ENCODE peak calls at places on chromosomes 16 and 17, in six cellular contexts. B is PC-9, I is hepatocyte, R is GM23248, C is PC-3, W is OCI-LY7. S is an unnamed sample. For H3K9me2, the result is how much of the 10 kb centered on the place peaks cover.

GRCh38 chr16:72168365-72168764 is 3.6 kb downstream of the PMFBP1 start:
- DNase-seq in C (no peak), W (no peak), R (no peak), I (no peak), B (no peak), S (no peak)

GRCh38 chr17:80270836-80271235 is 10.2 kb downstream of the RNF213 start:
- DNase-seq in R (peak), I (no peak), B (peak), C (peak), W (peak), S (peak)

GRCh38 chr17:70736375-70736957 is 567.1 kb downstream of the KCNJ2 start:
- DNase-seq in R (no peak), W (no peak), B (no peak), I (no peak), C (no peak), S (no peak)

GRCh38 chr16:680967-681745 is 946 bp downstream of the STUB1 start:
- DNase-seq in C (peak), I (peak), R (peak), W (peak), B (no peak), S (peak)

GRCh38 chr16:48959204-48959603 is 322.4 kb downstream of the CBLN1 start:
- DNase-seq in B (no peak), R (no peak), C (no peak), W (no peak), I (no peak), S (no peak)

GRCh38 chr16:85465328-85466307 is 147.5 kb upstream of the GSE1 start:
- DNase-seq in B (peak), R (peak), C (peak), I (peak), W (no peak), S (no peak)

GRCh38 chr17:43645765-43646481 is 15.8 kb downstream of the MEOX1 start:
- DNase-seq in B (no peak), I (peak), R (peak), C (peak), W (no peak), S (peak)

GRCh38 chr16:53775821-53776431 is 72.0 kb downstream of the FTO start:
- DNase-seq in B (peak), W (no peak), C (peak), R (peak), I (peak), S (peak)

GRCh38 chr16:78535098-78535497 is 435.6 kb downstream of the WWOX start:
- DNase-seq in R (no peak), C (no peak), B (no peak), I (no peak), W (no peak), S (no peak)

GRCh38 chr16:72099377-72099818 is 5.8 kb downstream of the DHX38 start:
- DNase-seq in R (peak), C (peak), W (peak), I (peak), B (peak), S (peak)

GRCh38 chr17:3447625-3448024 is 14.0 kb upstream of the OR1E2 start:
- DNase-seq in R (peak), I (peak), W (peak), C (peak), B (no peak), S (peak)

GRCh38 chr16:72612271-72612670 is 435.7 kb downstream of the ZFHX3 start:
- DNase-seq in R (peak), C (no peak), W (no peak), I (peak), B (no peak), S (no peak)

GRCh38 chr17:17205368-17206148 is 575 bp downstream of the PLD6 start:
- DNase-seq in B (peak), W (no peak), C (peak), I (no peak), R (peak), S (peak)

GRCh38 chr17:83152745-83153611 is 73.6 kb downstream of the METRNL start:
- DNase-seq in R (no peak), C (no peak), W (no peak), I (peak), B (no peak), S (no peak)

GRCh38 chr17:17191961-17192381 is 14.2 kb downstream of the PLD6 start:
- DNase-seq in I (no peak), C (no peak), R (no peak), B (no peak), W (no peak), S (no peak)

GRCh38 chr17:39966771-39967170 is 4.0 kb downstream of the GSDMA start:
- DNase-seq in C (no peak), B (no peak), I (no peak), R (no peak), W (no peak), S (no peak)

GRCh38 chr17:67801626-67802175 is 23.6 kb upstream of the BPTF start:
- DNase-seq in C (peak), B (no peak), R (no peak), I (no peak), W (no peak), S (peak)

GRCh38 chr17:76252040-76252954 is 12.0 kb upstream of the RNF157 start:
- DNase-seq in W (peak), B (peak), R (peak), I (peak), C (peak), S (no peak)

GRCh38 chr16:57531635-57532220 is 4.6 kb downstream of the CCDC102A start:
- DNase-seq in R (no peak), W (no peak), C (no peak), B (no peak), I (no peak), S (no peak)

DNA sequence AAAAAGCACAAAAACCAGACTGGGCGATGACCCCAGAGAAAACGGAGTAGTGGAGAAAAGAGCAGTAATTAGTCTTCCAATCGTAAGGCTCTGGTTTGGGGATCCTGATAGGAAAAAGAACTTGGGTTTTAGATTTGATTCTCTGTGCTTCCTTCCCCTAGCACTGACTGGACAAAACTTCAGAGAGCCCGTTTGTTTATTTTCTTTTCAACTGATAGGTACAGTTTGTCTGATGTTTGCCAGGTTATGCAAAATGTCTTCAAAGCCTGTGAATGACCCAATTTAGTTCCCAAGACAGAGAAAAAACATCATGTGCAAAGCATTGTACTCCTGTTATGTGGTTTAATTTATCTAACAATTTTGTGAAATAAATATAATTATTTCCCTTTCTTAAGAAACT is 151.1 kb upstream of the COX10 start:
- DNase-seq in R (no peak), W (no peak), I (no peak), B (no peak), C (no peak), S (no peak)
- H3K9me2 ChIP-seq in R (under half), W (under half), I (under half), B (under half), C (under half), S (under half)

GRCh38 chr17:63819585-63820537 is 7.4 kb upstream of the PSMC5 start:
- DNase-seq in C (no peak), B (no peak), W (no peak), R (no peak), I (no peak), S (no peak)
- H3K9me2 ChIP-seq in C (under half), B (under half), W (under half), R (under half), I (under half), S (under half)

GRCh38 chr17:58233547-58233946 is 4.8 kb upstream of the LPO start:
- DNase-seq in C (no peak), I (no peak), W (no peak), B (no peak), R (no peak), S (no peak)

GRCh38 chr17:58229384-58229783 is 9.0 kb upstream of the LPO start:
- DNase-seq in I (no peak), C (no peak), R (no peak), W (no peak), B (no peak), S (no peak)

GRCh38 chr17:58229881-58230280 is 8.5 kb upstream of the LPO start:
- DNase-seq in I (no peak), B (no peak), R (no peak), C (no peak), W (no peak), S (no peak)

GRCh38 chr17:58232707-58233156 is 5.7 kb upstream of the LPO start:
- DNase-seq in B (no peak), R (peak), W (no peak), C (peak), I (no peak), S (peak)

DNA sequence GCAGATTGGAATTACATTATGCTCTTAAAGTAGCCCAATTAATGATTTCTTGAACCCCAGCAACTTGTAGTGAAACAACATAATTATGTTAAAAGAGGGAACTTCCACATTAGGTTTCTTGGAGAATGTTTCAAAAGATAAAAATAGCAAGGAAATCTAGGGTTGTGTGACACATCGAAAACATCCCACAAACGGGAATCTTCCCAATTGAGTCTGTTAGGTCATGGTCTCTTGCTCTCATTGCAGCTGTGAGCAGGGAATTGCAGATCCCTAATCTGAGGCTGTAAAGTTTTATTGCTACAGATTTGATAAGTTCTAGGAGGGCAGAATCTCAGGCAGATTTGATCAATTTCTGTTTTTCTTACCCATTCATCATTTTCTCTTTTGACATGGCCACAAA is 6.7 kb upstream of the LPO start:
- DNase-seq in I (no peak), C (no peak), B (no peak), W (no peak), R (peak), S (no peak)
- H3K9me2 ChIP-seq in I (under half), C (under half), B (under half), W (under half), R (under half), S (under half)

GRCh38 chr17:57269598-57270255 is 13.4 kb downstream of the MSI2 start:
- DNase-seq in R (no peak), C (no peak), B (no peak), W (no peak), I (no peak), S (no peak)
- H3K9me2 ChIP-seq in R (under half), C (under half), B (under half), W (under half), I (under half), S (under half)

GRCh38 chr16:88318521-88318920 is 64.2 kb upstream of the ZNF469 start:
- DNase-seq in B (no peak), C (no peak), R (no peak), W (no peak), I (no peak), S (no peak)
- H3K9me2 ChIP-seq in B (under half), C (under half), R (under half), W (under half), I (under half), S (under half)

S was measured in GM23338.